ENCODE peak calls at places on chromosomes 4 and X, in nine cellular contexts. H is GM12864, P is left ventricle myocardium inferior, A is Calu3, C is ovary, V is AG09319, N is GM13977, X is fibroblast of the aortic adventitia, J is fibroblast of lung. U is an unnamed sample.
A peak's percentile ranks its signal among the peaks of the same experiment; 100 is the strongest.

GRCh38 chr4:182885022-182885737 is 32.0 kb downstream of the DCTD start:
- DNase-seq in H (no peak), P (no peak), A (no peak), C (no peak), V (no peak), N (no peak), X (no peak), J (peak; percentile 23), U (no peak)

GRCh38 chr4:2363056-2363719 is 55.3 kb downstream of the ZFYVE28 start:
- DNase-seq in H (no peak), P (no peak), A (no peak), C (peak; percentile 82), V (peak; percentile 4), N (no peak), X (peak; percentile 6), J (no peak), U (peak; percentile 28)

GRCh38 chrX:2691543-2692220 is 587 bp downstream of the CD99 start:
- DNase-seq in H (no peak), P (peak; percentile 77), A (peak; percentile 30), C (peak; percentile 60), V (no peak), N (peak; percentile 39), X (peak; percentile 62), J (peak; percentile 47), U (peak; percentile 58)

GRCh38 chr4:142705820-142706219 is 140.3 kb downstream of the INPP4B start:
- DNase-seq in H (no peak), P (no peak), A (no peak), C (no peak), V (no peak), N (no peak), X (no peak), J (no peak), U (no peak)

GRCh38 chrX:101950581-101950980 is 18.8 kb upstream of the ZMAT1 start:
- DNase-seq in H (no peak), P (no peak), A (no peak), C (no peak), V (no peak), N (no peak), X (no peak), J (no peak), U (no peak)

GRCh38 chr4:154491341-154491679 is 289 bp downstream of the DCHS2 start:
- DNase-seq in H (no peak), P (no peak), A (no peak), C (no peak), V (no peak), N (no peak), X (peak; percentile 13), J (peak; percentile 5), U (peak; percentile 16)

GRCh38 chr4:2065106-2065930 is 6.2 kb downstream of the NAT8L start:
- DNase-seq in H (no peak), P (no peak), A (no peak), C (no peak), V (no peak), N (no peak), X (no peak), J (no peak), U (no peak)

GRCh38 chrX:129785160-129785947 is 5.6 kb downstream of the SASH3 start:
- DNase-seq in H (no peak), P (no peak), A (no peak), C (no peak), V (no peak), N (no peak), X (no peak), J (no peak), U (no peak)

GRCh38 chr4:48756689-48757220 is 23.3 kb downstream of the FRYL start:
- DNase-seq in H (no peak), P (no peak), A (no peak), C (no peak), V (no peak), N (no peak), X (no peak), J (peak; percentile 44), U (no peak)

GRCh38 chrX:147899715-147900114 is 12.0 kb upstream of the FMR1 start:
- DNase-seq in H (no peak), P (no peak), A (no peak), C (no peak), V (no peak), N (no peak), X (no peak), J (no peak), U (no peak)

DNA sequence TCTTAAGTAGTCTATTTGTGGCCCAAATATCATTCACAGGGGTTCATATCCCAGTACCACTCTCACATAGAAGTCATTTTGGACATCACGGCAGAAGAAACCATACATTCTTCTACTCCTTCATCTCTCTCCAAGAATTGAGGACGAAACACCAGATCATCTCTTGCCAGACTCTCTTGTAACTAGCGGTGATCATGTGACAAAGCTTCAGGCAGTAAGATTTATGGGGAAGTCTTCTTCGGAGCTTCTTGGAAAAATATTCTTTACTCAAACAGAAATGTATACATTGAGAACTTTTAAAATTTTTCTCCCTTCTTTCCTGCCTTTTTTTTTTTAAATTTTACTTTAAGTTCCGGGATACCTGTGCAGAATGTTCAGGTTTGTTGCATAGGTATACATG is 4.7 kb upstream of the TBC1D19 start:
- DNase-seq in H (no peak), P (no peak), A (no peak), C (no peak), V (no peak), N (no peak), X (no peak), J (no peak), U (no peak)
- TF ChIP-seq CTCF in H (no peak), P (no peak), A (no peak), C (no peak), V (no peak), N (no peak), X (no peak), J (no peak), U (no peak)

DNA sequence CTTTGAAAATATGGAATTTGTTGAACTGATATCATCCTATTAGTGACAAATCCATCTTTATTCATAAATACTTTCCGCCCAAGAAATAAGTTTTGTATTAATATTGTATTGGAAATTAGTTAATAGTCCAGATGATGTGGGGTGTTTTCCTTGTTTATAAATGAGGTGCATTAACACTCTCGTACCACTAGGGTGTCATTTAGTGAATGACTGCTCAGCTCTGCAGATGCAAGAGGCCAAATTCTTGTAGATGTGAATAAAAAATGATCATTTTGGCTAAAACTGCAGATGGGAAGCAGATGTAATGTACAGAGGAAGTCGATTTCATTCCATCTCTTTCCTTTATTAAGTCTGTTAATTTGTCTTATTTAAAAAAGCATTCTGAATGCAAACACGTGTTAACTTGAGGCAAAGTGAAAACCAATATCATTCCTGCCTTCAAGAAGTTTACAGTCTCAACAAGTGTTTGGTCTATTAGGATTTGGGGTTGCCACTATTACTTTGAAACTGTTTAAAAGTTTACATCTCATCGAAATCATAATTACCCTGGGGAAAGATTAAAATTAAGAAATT is 108.1 kb downstream of the DHX15 start:
- DNase-seq in H (no peak), P (no peak), A (no peak), C (no peak), V (no peak), N (peak; percentile 63), X (peak; percentile 43), J (peak; percentile 24), U (no peak)
- TF ChIP-seq CTCF in H (peak; percentile 60), P (peak; percentile 67), A (no peak), C (no peak), V (peak; percentile 54), N (peak; percentile 44), X (peak; percentile 66), J (peak; percentile 67), U (peak; percentile 64)

GRCh38 chrX:115948018-115948923 is 222.3 kb upstream of the AGTR2 start:
- DNase-seq in H (no peak), P (no peak), A (no peak), C (no peak), V (no peak), N (peak; percentile 45), X (no peak), J (no peak), U (no peak)

GRCh38 chrX:115946059-115946458 is 224.5 kb upstream of the AGTR2 start:
- DNase-seq in H (no peak), P (no peak), A (no peak), C (no peak), V (no peak), N (no peak), X (no peak), J (no peak), U (no peak)

GRCh38 chrX:115952417-115953092 is 218.0 kb upstream of the AGTR2 start:
- DNase-seq in H (no peak), P (no peak), A (no peak), C (no peak), V (no peak), N (peak; percentile 3), X (no peak), J (no peak), U (no peak)

DNA sequence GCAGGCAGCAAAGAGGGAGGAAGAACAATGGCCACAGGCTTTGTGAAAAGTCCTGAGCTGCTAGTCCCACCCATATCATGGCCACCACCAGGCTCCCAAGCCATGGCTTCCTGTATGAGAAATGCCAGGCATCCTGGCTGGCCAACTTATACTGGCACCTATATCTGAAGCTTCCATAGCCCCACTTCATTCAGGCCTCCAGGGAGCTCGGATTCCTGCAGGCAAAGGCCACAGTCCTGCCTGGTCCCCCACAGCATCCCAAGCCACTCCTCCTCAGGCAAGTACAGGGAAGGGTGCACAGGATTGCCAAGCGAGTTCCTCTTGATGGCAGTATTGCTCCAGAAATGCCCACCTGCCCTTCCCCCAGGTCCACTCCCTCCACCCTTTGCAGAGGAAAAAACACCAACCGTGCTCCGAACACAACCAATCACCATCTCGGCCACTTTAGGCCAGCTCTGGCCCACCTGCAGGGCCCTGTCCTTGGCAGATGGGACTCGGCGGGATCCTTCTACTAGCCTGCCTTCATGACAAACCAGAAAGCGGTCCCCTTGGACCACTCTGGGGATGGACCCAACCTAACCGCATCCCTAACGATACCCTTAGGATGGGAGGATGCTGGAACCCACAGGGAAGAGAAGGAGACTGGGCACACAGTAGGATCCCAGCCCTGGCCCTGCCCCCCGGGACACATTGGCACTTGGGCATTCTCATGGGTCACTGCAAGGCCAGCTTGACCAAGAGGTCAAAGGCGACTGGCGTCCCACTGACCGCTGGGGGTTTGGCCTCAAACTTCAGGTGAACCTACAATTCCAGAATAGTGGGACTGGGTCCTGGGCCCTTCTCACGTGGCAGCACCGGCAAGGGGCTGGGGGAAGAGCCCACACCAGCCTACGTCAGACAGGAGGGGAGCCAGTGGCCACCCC is 220.4 kb upstream of the AGTR2 start:
- DNase-seq in H (no peak), P (no peak), A (no peak), C (peak; percentile 46), V (no peak), N (peak; percentile 35), X (no peak), J (no peak), U (no peak)
- TF ChIP-seq CTCF in H (no peak), P (no peak), A (no peak), C (no peak), V (no peak), N (peak; percentile 52), X (no peak), J (no peak), U (no peak)

DNA sequence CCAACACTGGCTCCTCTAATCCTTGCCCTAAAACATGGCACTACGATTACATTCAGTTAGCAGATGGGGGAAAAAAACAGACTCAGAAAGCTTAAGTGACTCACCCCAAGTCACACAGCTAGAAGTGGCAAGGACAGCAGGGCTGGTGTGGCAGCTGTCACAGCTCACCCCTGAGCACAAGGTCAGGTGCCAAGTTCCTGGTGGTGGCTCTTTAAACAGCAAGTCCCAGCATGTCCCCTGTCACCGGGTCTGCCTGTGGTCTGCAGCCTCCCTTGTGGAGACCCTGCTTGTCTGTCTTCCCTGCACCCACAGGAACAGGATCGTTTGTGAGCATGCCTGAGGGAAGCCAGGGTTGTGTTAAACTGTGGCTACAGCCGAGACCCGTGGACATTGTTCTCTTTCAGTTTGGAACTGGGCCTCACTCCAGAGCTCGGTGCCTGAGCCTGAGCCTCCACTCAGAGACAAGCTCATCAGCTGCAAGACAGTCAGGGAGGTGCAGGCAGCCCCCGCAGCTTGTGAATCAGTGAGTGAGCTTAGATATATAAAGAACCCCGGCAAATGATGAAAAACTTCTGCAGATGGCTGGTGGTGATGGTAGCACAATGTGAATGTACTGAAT is 260.8 kb downstream of the BCOR start:
- DNase-seq in H (no peak), P (no peak), A (no peak), C (no peak), V (no peak), N (no peak), X (no peak), J (no peak), U (no peak)
- TF ChIP-seq CTCF in H (no peak), P (no peak), A (no peak), C (no peak), V (no peak), N (no peak), X (no peak), J (no peak), U (no peak)